ENCODE peak calls at places on chromosome X, in nine cellular contexts. P is AG10803; I is sciatic nerve; B is ELF-1; A is COR-L47; K is heart right ventricle; U is iris pigment epithelial cell; T is effector memory CD4-positive, alpha-beta T cell; C is activated naive CD4-positive, alpha-beta T cell. Q is an unnamed sample.

GRCh38 chrX:103733017-103733416 is 22.3 kb downstream of the TMEM31 start:
- DNase-seq in P (peak), I (no peak), B (no peak), C (no peak), K (no peak), U (no peak), T (no peak), A (no peak), Q (no peak)

GRCh38 chrX:116417214-116417613 is 19.2 kb upstream of the SLC6A14 start:
- DNase-seq in P (no peak), K (no peak), I (no peak), T (no peak), U (no peak), C (no peak), B (no peak), A (peak), Q (no peak)

GRCh38 chrX:13376857-13377441 is 57.1 kb upstream of the ATXN3L start:
- DNase-seq in B (no peak), T (no peak), A (peak), U (peak), I (no peak), K (no peak), C (no peak), P (peak), Q (peak)

GRCh38 chrX:46840946-46841740 is 4.3 kb downstream of the RP2 start:
- DNase-seq in C (no peak), K (no peak), P (peak), B (no peak), U (no peak), A (peak), I (no peak), T (no peak), Q (peak)

GRCh38 chrX:46647251-46647650 is 73.7 kb downstream of the CHST7 start:
- DNase-seq in A (no peak), B (peak), T (no peak), C (no peak), K (no peak), U (no peak), P (peak), I (no peak), Q (no peak)

GRCh38 chrX:70289793-70290770 is at the start of the genes KIF4A and PDZD11:
- DNase-seq in K (peak), C (peak), T (peak), A (peak), P (peak), B (peak), I (peak), U (peak), Q (peak)

GRCh38 chrX:21374994-21375794 is 976 bp downstream of the CNKSR2 start:
- DNase-seq in P (no peak), U (no peak), I (no peak), C (no peak), B (peak), K (no peak), T (no peak), A (no peak), Q (no peak)

GRCh38 chrX:84339507-84340364 is 151.7 kb upstream of the RPS6KA6 start:
- DNase-seq in A (no peak), I (no peak), B (no peak), U (peak), K (no peak), P (peak), T (no peak), C (no peak), Q (peak)

GRCh38 chrX:9394212-9394611 is 70.6 kb upstream of the TBL1X start:
- DNase-seq in B (no peak), P (no peak), K (no peak), U (no peak), T (no peak), A (no peak), I (no peak), C (no peak), Q (no peak)

GRCh38 chrX:134836497-134836968 is 154.3 kb upstream of the SMIM10 start:
- DNase-seq in U (peak), A (no peak), B (no peak), I (no peak), K (no peak), T (no peak), C (no peak), P (peak), Q (peak)

GRCh38 chrX:110851780-110852179 is 56.2 kb upstream of the CHRDL1 start:
- DNase-seq in T (no peak), A (no peak), U (peak), I (no peak), P (peak), C (no peak), K (no peak), B (peak), Q (peak)

GRCh38 chrX:34961662-34962061 is 19.1 kb downstream of the FAM47B start:
- DNase-seq in P (no peak), T (no peak), K (no peak), A (no peak), U (no peak), B (no peak), I (no peak), C (no peak), Q (no peak)

GRCh38 chrX:34584781-34585180 is 72.3 kb downstream of the TMEM47 start:
- DNase-seq in I (no peak), P (no peak), K (no peak), B (no peak), T (no peak), C (no peak), A (no peak), U (no peak), Q (no peak)

GRCh38 chrX:17655232-17656034 is 81.9 kb upstream of the SCML1 start:
- DNase-seq in A (no peak), U (no peak), K (peak), B (peak), I (no peak), C (no peak), P (peak), T (no peak), Q (no peak)

GRCh38 chrX:24396930-24397277 is 36.5 kb downstream of the SUPT20HL1 start:
- DNase-seq in U (no peak), B (no peak), T (no peak), K (no peak), P (no peak), A (no peak), I (no peak), C (no peak), Q (peak)

GRCh38 chrX:131778269-131779218 is 234.7 kb downstream of the OR13H1 start:
- DNase-seq in B (peak), K (no peak), C (no peak), I (peak), U (peak), P (no peak), T (no peak), A (no peak), Q (peak)